ENCODE peak calls at places on chromosomes 5 and 9, in ten cellular contexts. J is posterior vena cava, U is epithelial cell of prostate, E is DMS153, C is endodermal cell, M is PC-3, T is glomerular endothelial cell, K is NCI-H1694, V is ureter, B is myocyte. S is an unnamed sample.

GRCh38 chr9:98774746-98775145 is 21.6 kb downstream of the ANKS6 start:
- DNase-seq in M (no peak), U (no peak), V (no peak), C (peak; percentile 70), K (no peak), B (no peak), J (no peak), T (no peak), E (no peak), S (no peak)

GRCh38 chr5:178142642-178143041 is 11.0 kb downstream of the NHP2 start:
- DNase-seq in K (no peak), V (no peak), C (no peak), B (no peak), E (no peak), U (no peak), M (no peak), J (no peak), T (no peak), S (no peak)

GRCh38 chr5:82440041-82440440 is 161.9 kb upstream of the RPS23 start:
- DNase-seq in J (no peak), K (no peak), E (no peak), U (no peak), V (no peak), C (no peak), B (no peak), T (no peak), M (no peak), S (no peak)

GRCh38 chr9:80994892-80995291 is 694.5 kb downstream of the TLE1 start:
- DNase-seq in C (no peak), J (no peak), K (no peak), T (peak; percentile 16), M (peak; percentile 52), B (no peak), V (no peak), E (no peak), U (peak; percentile 51), S (peak; percentile 84)

GRCh38 chr9:85723220-85723619 is 18.5 kb downstream of the AGTPBP1 start:
- DNase-seq in U (no peak), T (no peak), B (no peak), M (no peak), C (peak; percentile 93), V (no peak), K (no peak), E (peak; percentile 51), J (no peak), S (peak; percentile 42)

GRCh38 chr5:180090769-180091546 is 19.4 kb upstream of the RNF130 start:
- DNase-seq in B (peak; percentile 52), C (peak; percentile 92), E (no peak), K (peak; percentile 47), M (peak; percentile 54), J (peak; percentile 48), U (no peak), V (no peak), T (no peak), S (no peak)

GRCh38 chr5:91038180-91038808 is 344.8 kb downstream of the ARRDC3 start:
- DNase-seq in T (no peak), J (no peak), E (peak; percentile 8), B (peak; percentile 70), C (no peak), K (peak; percentile 64), U (no peak), V (no peak), M (no peak), S (no peak)

GRCh38 chr9:133115604-133116345 is 5.3 kb downstream of the RALGDS start:
- DNase-seq in U (no peak), T (no peak), E (no peak), V (no peak), M (no peak), K (no peak), J (peak; percentile 64), B (no peak), C (no peak), S (no peak)

GRCh38 chr9:132240860-132241482 is 79.1 kb downstream of the NTNG2 start:
- DNase-seq in M (peak; percentile 76), T (no peak), K (peak; percentile 50), V (peak; percentile 98), U (peak; percentile 29), J (peak; percentile 99), C (peak; percentile 100), E (peak; percentile 89), B (peak; percentile 12), S (peak; percentile 45)

GRCh38 chr5:125006011-125006685 is 259.7 kb upstream of the ZNF608 start:
- DNase-seq in V (no peak), T (no peak), K (no peak), J (no peak), M (no peak), U (no peak), C (no peak), B (no peak), E (peak; percentile 55), S (no peak)

GRCh38 chr9:133703571-133704399 is 34.4 kb downstream of the SARDH start:
- DNase-seq in M (no peak), T (no peak), C (no peak), J (peak; percentile 74), B (no peak), U (no peak), V (no peak), K (no peak), E (peak; percentile 29), S (no peak)

GRCh38 chr5:138503487-138504270 is 38.4 kb downstream of the EGR1 start:
- DNase-seq in U (no peak), K (peak; percentile 58), T (peak; percentile 44), E (peak; percentile 11), J (no peak), M (peak; percentile 66), B (peak; percentile 69), V (peak; percentile 53), C (peak; percentile 81), S (peak; percentile 51)

GRCh38 chr9:108119530-108120113 is 630.1 kb upstream of the KLF4 start:
- DNase-seq in K (no peak), V (no peak), B (no peak), E (no peak), J (no peak), U (no peak), T (no peak), M (no peak), C (no peak), S (no peak)

GRCh38 chr9:124369236-124369797 is 45.9 kb downstream of the PSMB7 start:
- DNase-seq in K (no peak), U (no peak), M (no peak), T (no peak), J (no peak), B (no peak), C (peak; percentile 42), E (no peak), V (no peak), S (no peak)

GRCh38 chr9:70389642-70390266 is 24.7 kb downstream of the KLF9 start:
- DNase-seq in B (peak; percentile 60), U (no peak), J (no peak), T (no peak), M (peak; percentile 12), E (no peak), K (no peak), C (peak; percentile 60), V (no peak), S (no peak)

GRCh38 chr9:35844628-35845301 is 15.7 kb downstream of the TMEM8B start:
- DNase-seq in J (peak; percentile 25), E (peak; percentile 26), K (peak; percentile 15), M (peak; percentile 91), V (peak; percentile 70), B (no peak), T (peak; percentile 68), U (peak; percentile 76), C (no peak), S (peak; percentile 94)

GRCh38 chr9:121574771-121575519 is 75.3 kb upstream of the GGTA1 start:
- DNase-seq in V (no peak), T (no peak), B (no peak), C (peak; percentile 49), M (no peak), U (no peak), E (no peak), J (no peak), K (no peak), S (no peak)

GRCh38 chr5:80481019-80481893 is 6.6 kb upstream of the FAM151B start:
- DNase-seq in U (no peak), B (peak; percentile 51), T (no peak), K (peak; percentile 24), C (peak; percentile 66), M (peak; percentile 66), E (peak; percentile 0), V (no peak), J (no peak), S (peak; percentile 52)

GRCh38 chr9:135253305-135254004 is 166.0 kb downstream of the OLFM1 start:
- DNase-seq in M (no peak), E (no peak), V (no peak), U (no peak), K (no peak), B (no peak), J (peak; percentile 68), T (no peak), C (peak; percentile 90), S (no peak)

GRCh38 chr9:71119746-71120145 is 1.7 kb downstream of the TRPM3 start:
- DNase-seq in T (no peak), C (no peak), E (no peak), K (no peak), V (no peak), B (no peak), U (no peak), J (no peak), M (no peak), S (no peak)

GRCh38 chr5:148556835-148557234 is 97.5 kb downstream of the HTR4 start:
- DNase-seq in V (no peak), E (no peak), M (no peak), K (no peak), U (no peak), B (no peak), J (no peak), C (no peak), T (no peak), S (no peak)

GRCh38 chr9:4689687-4690104 is 10.3 kb downstream of the CDC37L1 start:
- DNase-seq in M (no peak), T (no peak), C (no peak), K (no peak), J (no peak), E (no peak), B (no peak), V (no peak), U (no peak), S (no peak)

GRCh38 chr5:79193643-79194042 is 42.3 kb upstream of the JMY start:
- DNase-seq in V (no peak), U (peak; percentile 16), B (peak; percentile 37), M (peak; percentile 66), E (no peak), K (no peak), J (no peak), C (no peak), T (no peak), S (no peak)

GRCh38 chr5:105350406-105351140 is 1788.0 kb upstream of the NUDT12 start:
- DNase-seq in T (no peak), C (no peak), K (no peak), J (peak; percentile 36), M (no peak), V (no peak), E (no peak), B (peak; percentile 6), U (no peak), S (no peak)

GRCh38 chr5:39194466-39195136 is 24.8 kb downstream of the FYB1 start:
- DNase-seq in E (no peak), M (peak; percentile 82), K (no peak), J (no peak), C (no peak), B (peak; percentile 47), T (no peak), U (peak; percentile 96), V (no peak), S (peak; percentile 23)

GRCh38 chr9:36207546-36208012 is 16.9 kb downstream of the CLTA start:
- DNase-seq in K (no peak), T (no peak), E (no peak), B (no peak), V (no peak), M (peak; percentile 34), U (no peak), J (no peak), C (no peak), S (no peak)

GRCh38 chr5:33936381-33937016 is at the start of gene RXFP3:
- DNase-seq in M (no peak), J (peak; percentile 76), T (no peak), U (no peak), V (no peak), B (no peak), E (no peak), C (no peak), K (no peak), S (no peak)

GRCh38 chr5:41925555-41925946 is 470 bp downstream of the FBXO4 start:
- DNase-seq in B (peak; percentile 43), U (no peak), E (no peak), M (peak; percentile 58), J (peak; percentile 84), V (peak; percentile 47), C (no peak), K (peak; percentile 9), T (peak; percentile 42), S (peak; percentile 42)